ENCODE peak calls at places on chromosomes 16 and 17, in five cellular contexts. J is GM12878, Q is HL-60, T is K562, N is HepG2. D is an unnamed sample.

GRCh38 chr17:41507315-41507880 is 2.0 kb upstream of the KRT13 start:
- DNase-seq in J (no peak), Q (no peak), T (no peak), N (no peak), D (no peak)

GRCh38 chr16:79573071-79573470 is 27.5 kb downstream of the MAF start:
- DNase-seq in J (no peak), Q (no peak), T (no peak), N (no peak), D (no peak)

GRCh38 chr17:3926860-3927627 is 10.8 kb upstream of the P2RX1 start:
- DNase-seq in J (no peak), Q (no peak), T (no peak), N (peak), D (no peak)

GRCh38 chr16:85770741-85771140 is 19.8 kb upstream of the C16orf74 start:
- DNase-seq in J (no peak), Q (no peak), T (no peak), N (no peak), D (no peak)

GRCh38 chr17:51850206-51850605 is 308.3 kb downstream of the CA10 start:
- DNase-seq in J (no peak), Q (no peak), T (no peak), N (peak), D (no peak)

GRCh38 chr16:83813818-83814653 is 6.3 kb downstream of the HSBP1 start:
- DNase-seq in J (no peak), Q (no peak), T (no peak), N (peak), D (no peak)

GRCh38 chr17:78014651-78015050 is 56.1 kb downstream of the TNRC6C start:
- DNase-seq in J (no peak), Q (no peak), T (no peak), N (no peak), D (peak)

GRCh38 chr16:83946781-83947566 is 6.1 kb upstream of the OSGIN1 start:
- DNase-seq in J (no peak), Q (no peak), T (no peak), N (peak), D (no peak)

GRCh38 chr17:78396436-78397335 is 18.2 kb downstream of the PGS1 start:
- DNase-seq in J (no peak), Q (no peak), T (no peak), N (peak), D (no peak)

GRCh38 chr17:5526821-5527598 is 40.6 kb downstream of the MIS12 start:
- DNase-seq in J (no peak), Q (peak), T (peak), N (peak), D (peak)

GRCh38 chr16:53598513-53599266 is 95.7 kb upstream of the AKTIP start:
- DNase-seq in J (no peak), Q (no peak), T (no peak), N (no peak), D (no peak)

GRCh38 chr17:9364837-9365430 is 210.7 kb downstream of the STX8 start:
- DNase-seq in J (no peak), Q (no peak), T (no peak), N (no peak), D (no peak)

GRCh38 chr17:73531171-73531570 is 113.1 kb downstream of the SDK2 start:
- DNase-seq in J (no peak), Q (no peak), T (no peak), N (no peak), D (no peak)

GRCh38 chr17:75525806-75526554 is 483 bp downstream of the LLGL2 start:
- DNase-seq in J (no peak), Q (no peak), T (no peak), N (peak), D (peak)

GRCh38 chr17:49292901-49293300 is 62.3 kb upstream of the PHOSPHO1 start:
- DNase-seq in J (no peak), Q (no peak), T (no peak), N (no peak), D (no peak)

GRCh38 chr17:4768281-4768680 is 3.4 kb upstream of the TM4SF5 start:
- DNase-seq in J (no peak), Q (peak), T (no peak), N (no peak), D (no peak)

GRCh38 chr16:48862087-48862532 is 252.1 kb upstream of the N4BP1 start:
- DNase-seq in J (no peak), Q (no peak), T (no peak), N (no peak), D (no peak)

GRCh38 chr17:79862771-79863440 is 23.7 kb upstream of the CBX4 start:
- DNase-seq in J (no peak), Q (no peak), T (no peak), N (no peak), D (no peak)

GRCh38 chr16:78235876-78236275 is 136.4 kb downstream of the WWOX start:
- DNase-seq in J (no peak), Q (no peak), T (no peak), N (no peak), D (no peak)

GRCh38 chr17:62792122-62792800 is 15.9 kb downstream of the MARCHF10 start:
- DNase-seq in J (no peak), Q (no peak), T (no peak), N (peak), D (no peak)

DNA sequence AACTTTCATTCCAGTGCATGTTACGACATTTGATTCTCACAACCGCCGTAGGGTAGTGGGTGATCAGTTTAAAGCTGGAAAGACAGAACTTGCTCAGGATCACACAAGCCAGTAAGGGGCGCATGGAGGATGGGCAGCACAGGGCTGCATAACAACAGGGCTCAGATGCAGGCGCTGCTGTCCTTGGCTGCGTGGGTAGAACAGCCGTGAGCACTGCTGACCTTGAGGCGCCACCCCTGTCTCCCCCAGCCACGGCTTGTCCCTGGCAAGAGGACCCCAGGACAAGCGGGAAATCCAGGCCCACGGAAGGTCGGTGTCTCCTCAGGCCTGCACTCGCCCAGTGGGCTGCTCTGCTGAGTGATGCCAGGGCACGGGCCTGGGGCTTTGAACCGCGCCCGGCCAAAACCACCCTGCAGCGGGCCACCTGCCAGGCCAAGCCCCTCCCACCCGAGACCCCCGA is 84.7 kb downstream of the LMF1 start:
- DNase-seq in J (no peak), Q (no peak), T (no peak), N (no peak), D (peak)
- TF ChIP-seq GABPA in J (no peak), Q (no peak), T (no peak), N (no peak), D (no peak)

GRCh38 chr17:44776628-44777393 is 18.0 kb downstream of the ADAM11 start:
- DNase-seq in J (no peak), Q (no peak), T (no peak), N (no peak), D (peak)
- TF ChIP-seq REST in J (no peak), Q (no peak), T (no peak), N (no peak), D (no peak)

GRCh38 chr17:45022288-45022648 is 29.2 kb downstream of the DCAKD start:
- DNase-seq in J (no peak), Q (no peak), T (no peak), N (no peak), D (no peak)

GRCh38 chr17:45022655-45023339 is 28.6 kb downstream of the DCAKD start:
- DNase-seq in J (peak), Q (no peak), T (no peak), N (no peak), D (no peak)

GRCh38 chr17:45020354-45021138 is 30.9 kb downstream of the DCAKD start:
- DNase-seq in J (no peak), Q (no peak), T (no peak), N (no peak), D (no peak)

GRCh38 chr17:45019177-45019711 is 32.2 kb downstream of the DCAKD start:
- DNase-seq in J (no peak), Q (no peak), T (peak), N (no peak), D (peak)

GRCh38 chr17:45021607-45022287 is 29.7 kb downstream of the DCAKD start:
- DNase-seq in J (no peak), Q (peak), T (peak), N (peak), D (peak)
- TF ChIP-seq GABPA in J (no peak), Q (no peak), T (no peak), N (no peak), D (no peak)

DNA sequence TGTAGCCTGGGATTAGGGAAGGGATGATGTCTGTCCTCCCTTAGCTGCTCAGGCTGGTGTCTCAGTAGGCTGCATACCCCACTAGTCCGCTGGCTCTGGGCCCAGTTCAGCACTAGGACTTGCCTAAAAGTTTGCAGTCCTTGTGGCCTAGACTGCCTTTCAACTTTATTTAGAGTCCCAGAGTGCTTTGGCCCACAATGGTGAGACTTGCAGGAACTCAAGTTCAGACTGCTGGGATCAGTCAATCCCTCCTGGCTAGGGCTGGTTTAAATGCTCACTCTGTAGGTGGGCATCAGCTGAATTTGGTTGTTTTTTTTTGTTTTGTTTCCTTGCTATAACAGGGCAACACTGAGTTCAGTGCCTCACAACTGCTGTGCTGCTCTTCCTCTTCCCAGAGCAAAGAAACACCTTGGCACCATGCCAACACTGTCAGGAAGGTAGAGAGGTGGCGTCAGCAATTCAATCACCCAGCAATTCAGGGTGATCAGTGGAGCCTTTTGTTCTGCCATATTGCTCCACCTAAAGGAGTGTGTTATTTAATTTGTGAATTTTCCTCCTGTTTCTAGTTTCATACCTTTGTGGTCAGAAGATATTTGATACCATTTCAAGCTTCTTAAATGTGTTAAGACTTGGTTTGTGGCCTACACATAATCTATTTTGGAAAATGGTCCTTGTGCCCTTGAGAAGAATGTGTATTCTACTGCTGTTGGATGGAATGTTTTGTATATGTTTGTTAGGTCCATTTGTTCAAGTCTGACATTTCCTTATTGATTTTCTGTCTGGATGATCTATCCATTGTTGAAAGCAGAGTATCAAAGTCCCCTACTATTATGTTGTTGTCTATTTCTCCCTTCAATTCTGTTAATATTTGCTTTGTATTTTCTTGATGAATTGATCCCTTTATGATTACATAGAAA is 284.0 kb upstream of the PMFBP1 start:
- DNase-seq in J (no peak), Q (peak), T (no peak), N (peak), D (no peak)
- TF ChIP-seq REST in J (no peak), Q (no peak), T (no peak), N (no peak), D (no peak)

DNA sequence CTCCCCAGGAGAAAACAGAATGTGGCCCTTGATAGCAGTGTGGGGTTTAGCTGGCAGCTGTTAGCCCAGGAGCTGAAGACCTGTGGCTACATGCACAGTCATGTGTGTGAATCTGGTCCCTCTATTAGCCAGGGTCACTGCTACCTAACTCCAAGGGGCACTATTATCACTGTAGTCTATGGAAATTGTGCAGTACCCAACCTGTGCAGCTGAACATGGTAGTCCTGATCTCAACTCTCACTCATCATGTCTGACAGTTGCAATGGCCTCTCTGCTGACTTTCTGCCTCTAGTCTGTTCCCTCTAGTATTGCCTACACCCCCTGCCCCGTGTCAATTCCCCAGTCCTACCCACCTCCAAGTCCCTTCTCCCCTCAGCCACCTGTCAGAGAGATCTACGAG is 67.4 kb downstream of the RAB11FIP4 start:
- DNase-seq in J (no peak), Q (no peak), T (no peak), N (no peak), D (no peak)
- TF ChIP-seq GABPA in J (no peak), Q (no peak), T (no peak), N (no peak), D (no peak)